ENCODE peak calls at places on chromosomes 13 and 19, in six cellular contexts. N, Q, G, F, O and R are unnamed samples.

GRCh38 chr13:101941095-101941777 is 460.6 kb downstream of the FGF14 start:
- DNase-seq in Q (peak; percentile 12), O (no peak), N (no peak), G (no peak), F (peak; percentile 2), R (no peak)

GRCh38 chr13:55538424-55538823 is 1602.3 kb upstream of the PRR20A start:
- DNase-seq in Q (no peak), F (no peak), O (no peak), G (no peak), N (no peak), R (no peak)

GRCh38 chr19:1315470-1316166 is 29.9 kb downstream of the EFNA2 start:
- DNase-seq in O (peak; percentile 40), G (no peak), Q (peak; percentile 59), F (peak; percentile 25), N (peak; percentile 81), R (peak; percentile 37)

GRCh38 chr19:1076951-1077350 is 10.0 kb downstream of the ARHGAP45 start:
- DNase-seq in O (peak; percentile 73), N (peak; percentile 86), Q (peak; percentile 66), G (no peak), F (no peak), R (no peak)

GRCh38 chr19:15444505-15445226 is 5.1 kb downstream of the WIZ start:
- DNase-seq in Q (no peak), G (no peak), N (no peak), F (no peak), O (no peak), R (no peak)

GRCh38 chr13:34657716-34658115 is 284.4 kb upstream of the NBEA start:
- DNase-seq in Q (peak; percentile 72), O (no peak), F (peak; percentile 24), N (no peak), G (peak; percentile 58), R (no peak)

GRCh38 chr13:31697290-31697689 is 42.0 kb upstream of the RXFP2 start:
- DNase-seq in Q (no peak), N (no peak), G (no peak), O (no peak), F (no peak), R (peak; percentile 64)

GRCh38 chr13:87677334-87678234 is 6.4 kb downstream of the SLITRK5 start:
- DNase-seq in O (no peak), F (no peak), N (peak; percentile 32), G (no peak), Q (no peak), R (no peak)

GRCh38 chr19:7692417-7693088 is 9.4 kb downstream of the FCER2 start:
- DNase-seq in Q (no peak), O (no peak), G (no peak), F (no peak), N (no peak), R (no peak)

GRCh38 chr13:66559093-66559492 is 671.0 kb downstream of the PCDH9 start:
- DNase-seq in G (no peak), F (peak; percentile 72), Q (no peak), N (no peak), O (no peak), R (no peak)

GRCh38 chr13:61136101-61136500 is 279.5 kb downstream of the PCDH20 start:
- DNase-seq in N (no peak), O (no peak), Q (no peak), G (no peak), F (no peak), R (no peak)

GRCh38 chr19:44687898-44688297 is 11.1 kb upstream of the CEACAM16 start:
- DNase-seq in G (no peak), O (no peak), F (no peak), Q (no peak), N (no peak), R (no peak)

GRCh38 chr19:45474191-45474940 is 6.6 kb downstream of the FOSB start:
- DNase-seq in F (peak; percentile 25), O (no peak), Q (no peak), N (no peak), G (no peak), R (no peak)

GRCh38 chr13:29498426-29499040 is 97.0 kb downstream of the SLC7A1 start:
- DNase-seq in G (no peak), N (no peak), F (no peak), Q (no peak), O (no peak), R (no peak)

GRCh38 chr13:79775830-79776229 is 294.9 kb downstream of the NDFIP2 start:
- DNase-seq in G (no peak), N (peak; percentile 34), O (peak; percentile 44), F (peak; percentile 87), Q (peak; percentile 68), R (peak; percentile 90)
- TF ChIP-seq CTCF in G (peak; percentile 73), N (no peak), O (peak; percentile 46), F (peak; percentile 81), Q (peak; percentile 80), R (peak; percentile 75)

DNA sequence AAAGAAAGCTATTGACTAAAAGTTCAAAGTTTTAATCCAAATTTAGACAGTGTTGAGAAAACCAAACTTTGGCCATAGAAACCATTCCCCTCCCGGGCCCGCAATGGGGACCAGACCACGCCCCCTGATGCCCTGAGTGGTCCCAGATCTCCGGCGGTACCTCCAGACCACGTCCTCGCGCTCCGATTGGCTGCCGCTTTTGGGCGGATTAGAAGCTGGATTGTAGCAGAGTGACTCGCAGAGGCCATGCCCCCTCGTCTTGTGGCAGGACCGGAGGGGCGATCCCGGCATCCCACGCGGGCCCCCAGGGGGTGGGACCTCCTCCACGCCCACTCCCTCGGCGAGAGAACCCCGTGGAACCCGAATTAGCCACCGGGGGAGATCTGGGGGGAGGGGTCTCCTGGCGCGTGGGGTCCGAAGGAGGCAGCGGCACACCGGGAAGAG is 812 bp upstream of the HSD17B14 start:
- DNase-seq in O (peak; percentile 72), G (peak; percentile 51), F (peak; percentile 78), N (peak; percentile 77), Q (peak; percentile 65), R (peak; percentile 71)
- H3K4me3 ChIP-seq in O (no peak overlapping the region), G (peak overlapping the region; percentile 38), F (peak overlapping the region; percentile 14), N (no peak overlapping the region), Q (peak overlapping the region; percentile 2), R (no peak overlapping the region)

GRCh38 chr13:79935121-79935520 is 405.8 kb downstream of the SPRY2 start:
- DNase-seq in G (peak; percentile 19), F (peak; percentile 20), O (no peak), Q (no peak), N (no peak), R (no peak)
- TF ChIP-seq CTCF in G (no peak), F (no peak), O (no peak), Q (no peak), N (no peak), R (no peak)

GRCh38 chr19:48246101-48246500 is 9.6 kb downstream of the CARD8 start:
- DNase-seq in Q (no peak), G (no peak), N (no peak), F (no peak), O (no peak), R (no peak)

GRCh38 chr19:48248081-48248833 is 7.5 kb downstream of the CARD8 start:
- DNase-seq in F (no peak), N (no peak), G (no peak), O (no peak), Q (no peak), R (no peak)

GRCh38 chr19:48244289-48244688 is 11.4 kb downstream of the CARD8 start:
- DNase-seq in Q (peak; percentile 37), N (no peak), G (no peak), F (no peak), O (no peak), R (no peak)

GRCh38 chr19:48249502-48250014 is 6.2 kb downstream of the CARD8 start:
- DNase-seq in F (no peak), O (peak; percentile 53), N (peak; percentile 47), G (no peak), Q (no peak), R (no peak)

DNA sequence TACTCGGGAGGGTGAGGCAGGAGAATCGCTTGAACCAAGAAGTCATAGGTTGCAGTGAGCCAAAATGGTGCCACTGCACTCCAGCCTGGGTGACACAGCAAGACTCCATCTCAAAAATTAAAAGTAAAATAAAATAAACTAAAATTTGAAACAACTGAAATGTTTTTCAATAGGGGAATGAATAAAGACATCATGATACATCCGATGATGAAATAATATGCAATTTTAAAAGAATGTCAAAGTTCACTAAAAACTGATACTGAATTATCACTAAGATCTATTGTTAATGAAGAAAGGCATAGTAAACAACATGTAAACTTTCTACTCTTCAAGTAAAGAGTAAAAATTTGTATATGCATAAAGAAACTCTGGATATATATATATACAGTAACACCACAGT is 8.5 kb downstream of the CARD8 start:
- DNase-seq in O (no peak), N (no peak), G (no peak), F (no peak), Q (no peak), R (no peak)
- H3K4me3 ChIP-seq in O (no peak overlapping the region), N (no peak overlapping the region), G (no peak overlapping the region), F (no peak overlapping the region), Q (no peak overlapping the region), R (no peak overlapping the region)

GRCh38 chr13:43776680-43777079 is 10.1 kb downstream of the ENOX1 start:
- DNase-seq in F (no peak), O (no peak), N (no peak), G (no peak), Q (no peak), R (no peak)
- TF ChIP-seq CTCF in F (no peak), O (no peak), N (no peak), G (no peak), Q (no peak), R (no peak)

GRCh38 chr13:99496322-99497142 is 4.7 kb upstream of the TM9SF2 start:
- DNase-seq in N (peak; percentile 45), Q (no peak), G (no peak), F (peak; percentile 15), O (peak; percentile 71), R (peak; percentile 89)
- H3K4me3 ChIP-seq in N (no peak overlapping the region), Q (no peak overlapping the region), G (no peak overlapping the region), F (peak overlapping the region; percentile 13), O (no peak overlapping the region), R (peak overlapping the region; percentile 61)